ENCODE peak calls at places on chromosomes 12 and 14, in five cellular contexts. J is GM13976, R is spleen, B is lower lobe of right lung, Q is fibroblast of villous mesenchyme. C is an unnamed sample.

GRCh38 chr12:93154096-93154728 is 223.5 kb upstream of the NUDT4 start:
- DNase-seq in J (no peak), R (no peak), B (no peak), Q (no peak), C (no peak)

GRCh38 chr12:123120452-123121166 is 30.3 kb downstream of the PITPNM2 start:
- DNase-seq in J (no peak), R (no peak), B (no peak), Q (no peak), C (no peak)

GRCh38 chr12:42161529-42161928 is 16.9 kb upstream of the GXYLT1 start:
- DNase-seq in J (no peak), R (no peak), B (no peak), Q (no peak), C (no peak)

GRCh38 chr12:116881325-116881866 is at the start of gene HRK:
- DNase-seq in J (no peak), R (peak), B (no peak), Q (no peak), C (no peak)

GRCh38 chr12:64825143-64826011 is 930 bp downstream of the TBC1D30 start:
- DNase-seq in J (peak), R (no peak), B (no peak), Q (no peak), C (no peak)

GRCh38 chr12:118432812-118433540 is 56.6 kb downstream of the SUDS3 start:
- DNase-seq in J (no peak), R (no peak), B (no peak), Q (no peak), C (no peak)

GRCh38 chr14:101992708-101993107 is 28.3 kb downstream of the DYNC1H1 start:
- DNase-seq in J (peak), R (no peak), B (no peak), Q (no peak), C (no peak)

GRCh38 chr12:10968765-10969456 is 17.8 kb downstream of the TAS2R50 start:
- DNase-seq in J (no peak), R (no peak), B (peak), Q (peak), C (no peak)

GRCh38 chr12:103769240-103769945 is 71.6 kb downstream of the NT5DC3 start:
- DNase-seq in J (no peak), R (no peak), B (no peak), Q (no peak), C (no peak)

GRCh38 chr12:69099201-69099837 is 140.1 kb upstream of the CPSF6 start:
- DNase-seq in J (no peak), R (no peak), B (no peak), Q (no peak), C (no peak)

GRCh38 chr12:15886372-15887042 is 4.3 kb downstream of the STRAP start:
- DNase-seq in J (no peak), R (no peak), B (no peak), Q (no peak), C (no peak)

GRCh38 chr14:23376477-23377200 is at the start of gene CMTM5:
- DNase-seq in J (no peak), R (no peak), B (no peak), Q (no peak), C (no peak)

GRCh38 chr14:59969319-59969718 is 49.4 kb downstream of the LRRC9 start:
- DNase-seq in J (no peak), R (no peak), B (no peak), Q (peak), C (no peak)

GRCh38 chr12:74431821-74432220 is 105.8 kb upstream of the ATXN7L3B start:
- DNase-seq in J (no peak), R (no peak), B (no peak), Q (no peak), C (no peak)

GRCh38 chr12:89861086-89861485 is 152.4 kb upstream of the ATP2B1 start:
- DNase-seq in J (no peak), R (no peak), B (no peak), Q (no peak), C (no peak)

GRCh38 chr14:76574416-76574815 is 186.9 kb upstream of the VASH1 start:
- DNase-seq in J (no peak), R (no peak), B (no peak), Q (no peak), C (no peak)

GRCh38 chr12:65466906-65467305 is 188.4 kb downstream of the MSRB3 start:
- DNase-seq in J (no peak), R (no peak), B (no peak), Q (peak), C (no peak)

GRCh38 chr12:2751686-2752085 is 43.1 kb upstream of the FKBP4 start:
- DNase-seq in J (no peak), R (no peak), B (no peak), Q (no peak), C (no peak)

GRCh38 chr12:12265571-12266388 is 1.1 kb downstream of the LRP6 start:
- DNase-seq in J (no peak), R (no peak), B (no peak), Q (peak), C (no peak)

GRCh38 chr12:55728932-55729591 is at the start of gene CD63:
- DNase-seq in J (peak), R (peak), B (peak), Q (peak), C (no peak)

GRCh38 chr12:115404761-115405470 is 720.9 kb upstream of the TBX3 start:
- DNase-seq in J (no peak), R (no peak), B (no peak), Q (peak), C (no peak)

GRCh38 chr12:116735951-116736599 is 1.8 kb downstream of the SPRING1 start:
- DNase-seq in J (no peak), R (no peak), B (peak), Q (no peak), C (no peak)

GRCh38 chr14:101193126-101193844 is 289.8 kb upstream of the RTL1 start:
- DNase-seq in J (no peak), R (peak), B (no peak), Q (no peak), C (no peak)

GRCh38 chr12:116310082-116310481 is 32.6 kb upstream of the MED13L start:
- DNase-seq in J (no peak), R (no peak), B (no peak), Q (no peak), C (no peak)

GRCh38 chr12:24360057-24360456 is 410.6 kb upstream of the SOX5 start:
- DNase-seq in J (no peak), R (no peak), B (no peak), Q (no peak), C (no peak)

GRCh38 chr12:94690199-94690695 is 39.9 kb upstream of the TMCC3 start:
- DNase-seq in J (no peak), R (no peak), B (no peak), Q (peak), C (no peak)

GRCh38 chr14:64841121-64841611 is 38.5 kb downstream of the SPTB start:
- DNase-seq in J (no peak), R (no peak), B (no peak), Q (peak), C (no peak)

GRCh38 chr14:89455412-89455811 is 38.4 kb upstream of the FOXN3 start:
- DNase-seq in J (no peak), R (no peak), B (no peak), Q (peak), C (peak)

GRCh38 chr12:97048421-97049035 is 141.5 kb downstream of the NEDD1 start:
- DNase-seq in J (no peak), R (no peak), B (no peak), Q (no peak), C (no peak)

GRCh38 chr12:67677166-67677565 is 28.6 kb downstream of the DYRK2 start:
- DNase-seq in J (no peak), R (no peak), B (no peak), Q (no peak), C (no peak)

GRCh38 chr12:132356686-132357622 is 27.6 kb upstream of the GALNT9 start:
- DNase-seq in J (no peak), R (peak), B (peak), Q (peak), C (peak)

GRCh38 chr14:71324767-71325272 is 417.6 kb downstream of the PCNX1 start:
- DNase-seq in J (peak), R (no peak), B (no peak), Q (peak), C (no peak)

GRCh38 chr12:52631676-52632459 is 13.5 kb upstream of the KRT73 start:
- DNase-seq in J (no peak), R (peak), B (no peak), Q (no peak), C (no peak)

GRCh38 chr14:27890259-27890658 is 876.3 kb upstream of the FOXG1 start:
- DNase-seq in J (no peak), R (no peak), B (no peak), Q (no peak), C (no peak)
- TF ChIP-seq CTCF in J (no peak), R (no peak), B (no peak), Q (no peak), C (no peak)

GRCh38 chr12:56751712-56752598 is at the start of gene PRIM1:
- DNase-seq in J (peak), R (peak), B (peak), Q (peak), C (peak)
- TF ChIP-seq CTCF in J (no peak), R (no peak), B (peak), Q (peak), C (peak)

DNA sequence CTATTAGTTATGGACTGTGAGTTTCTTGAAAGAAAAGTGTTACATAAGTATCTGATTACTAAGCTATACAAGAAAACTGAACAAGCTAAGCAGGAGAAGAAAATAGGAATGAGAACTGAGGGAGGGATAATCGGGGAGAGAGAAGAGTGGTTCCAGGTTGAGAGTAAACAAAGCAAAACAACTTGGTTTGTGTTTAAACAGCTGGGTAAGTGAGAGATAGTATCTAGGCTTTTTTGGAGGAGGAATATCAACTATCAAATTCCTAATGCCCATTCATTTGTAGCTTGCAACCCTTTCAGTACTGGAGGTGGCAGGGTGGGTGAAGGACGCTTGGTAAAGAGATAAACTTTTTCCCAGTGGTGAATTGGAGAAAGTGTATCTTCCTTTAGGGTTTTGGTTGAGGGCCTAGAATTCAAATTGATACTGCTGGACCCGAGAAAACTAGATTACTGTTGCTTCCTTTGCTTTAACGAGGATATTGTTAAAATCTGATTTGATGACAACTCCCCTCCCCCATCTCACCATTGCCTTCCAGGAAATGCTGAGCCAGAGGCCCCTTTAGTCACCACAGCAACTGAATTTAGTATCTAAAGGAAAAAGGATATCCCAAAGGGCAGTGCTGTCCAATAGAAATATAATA is 2.0 kb upstream of the SLC2A3 start:
- DNase-seq in J (peak), R (no peak), B (no peak), Q (peak), C (no peak)
- TF ChIP-seq CTCF in J (no peak), R (no peak), B (peak), Q (peak), C (peak)

DNA sequence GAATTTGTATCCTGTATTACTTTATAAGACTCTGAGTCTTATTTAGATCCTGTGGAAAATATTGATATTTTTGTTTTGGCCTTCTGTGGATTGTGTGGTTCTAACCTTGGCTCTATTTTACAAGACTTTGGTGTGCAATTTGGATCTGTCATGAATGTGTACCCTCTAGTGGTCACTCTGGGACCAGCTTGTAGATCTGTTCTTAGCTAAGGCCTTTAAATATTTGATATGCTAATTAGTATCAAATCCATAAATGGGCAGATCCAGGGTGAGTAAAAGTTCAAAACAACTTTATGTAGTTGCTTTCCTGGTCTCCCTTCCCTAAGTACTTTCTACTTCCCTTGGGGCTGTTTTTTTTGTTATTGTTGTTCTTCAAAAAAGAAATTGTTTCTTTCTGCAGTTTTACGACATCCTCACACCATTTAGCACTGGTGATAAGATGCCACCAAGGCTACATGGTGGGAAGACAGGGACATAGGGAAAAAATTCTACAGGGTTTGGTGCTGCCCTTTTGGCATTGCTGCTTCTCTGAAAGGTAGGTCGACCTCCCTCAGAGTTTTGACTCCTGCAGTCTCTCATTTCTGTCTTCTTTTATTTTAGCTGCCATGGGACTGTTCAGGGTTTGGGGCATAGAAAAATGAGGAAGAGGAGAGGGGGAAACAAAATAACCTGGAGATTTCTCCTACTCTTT is 238.5 kb downstream of the GPHN start:
- DNase-seq in J (no peak), R (no peak), B (no peak), Q (peak), C (no peak)
- TF ChIP-seq CTCF in J (no peak), R (no peak), B (peak), Q (peak), C (peak)

DNA sequence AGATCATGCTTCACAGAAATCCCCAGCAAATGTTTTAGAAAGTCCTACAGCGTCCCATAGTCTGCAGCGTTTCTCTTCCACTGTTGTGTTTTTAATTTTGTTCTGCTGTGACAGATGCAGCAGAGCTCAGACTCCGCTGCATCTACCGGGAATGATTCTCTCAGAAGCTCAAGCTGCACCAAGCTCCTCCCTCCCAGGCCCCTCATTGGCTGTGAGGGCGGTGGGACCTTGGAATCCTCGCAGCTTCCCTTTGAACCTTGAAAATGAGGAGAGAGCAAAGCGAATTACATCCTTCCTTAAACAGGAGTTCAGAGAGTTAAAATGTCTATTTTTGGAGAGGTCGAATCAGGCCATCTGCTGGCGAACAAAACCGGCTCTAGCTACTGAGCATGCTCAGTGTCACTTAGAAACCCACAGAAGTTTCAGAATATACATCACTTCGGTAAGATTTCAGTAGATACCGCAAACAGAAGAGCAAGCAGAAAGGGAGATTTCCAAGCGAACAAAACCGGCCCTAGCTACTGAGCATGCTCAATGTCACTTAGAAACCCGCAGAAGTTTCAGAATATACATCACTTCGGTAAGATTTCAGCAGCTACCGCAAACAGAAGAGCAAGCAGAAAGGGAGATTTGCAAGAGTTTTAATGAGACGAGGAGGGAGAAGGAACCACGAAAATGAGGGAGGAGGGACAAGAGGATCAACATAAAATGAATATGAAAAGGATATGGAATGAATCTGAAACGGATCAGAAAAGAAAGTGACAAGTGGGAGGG is at the start of gene ABCD2:
- DNase-seq in J (peak), R (peak), B (peak), Q (peak), C (no peak)
- TF ChIP-seq CTCF in J (no peak), R (no peak), B (no peak), Q (no peak), C (peak)

GRCh38 chr12:17079251-17079909 is 473.4 kb upstream of the LMO3 start:
- DNase-seq in J (no peak), R (no peak), B (no peak), Q (no peak), C (no peak)
- TF ChIP-seq CTCF in J (no peak), R (no peak), B (no peak), Q (no peak), C (peak)